ENCODE peak calls at places on chromosomes 4 and X, in five cellular contexts. B is sigmoid colon, E is H1, Z is breast epithelium, A is endothelial cell of umbilical vein. J is an unnamed sample.

GRCh38 chr4:157265281-157265680 is 44.8 kb downstream of the GRIA2 start:
- DNase-seq in A (no peak), E (no peak), Z (no peak), B (no peak), J (no peak)

GRCh38 chr4:121822796-121823504 is 733 bp downstream of the CCNA2 start:
- DNase-seq in B (peak; percentile 67), Z (no peak), E (no peak), A (peak; percentile 39), J (no peak)

GRCh38 chr4:1870328-1870577 is 940 bp upstream of the NSD2 start:
- DNase-seq in E (no peak), A (no peak), Z (peak; percentile 75), B (peak; percentile 93), J (no peak)

GRCh38 chrX:48590203-48591103 is 6.8 kb upstream of the WDR13 start:
- DNase-seq in B (no peak), Z (no peak), A (peak; percentile 8), E (no peak), J (no peak)

GRCh38 chrX:140318306-140318705 is 186.6 kb downstream of the SOX3 start:
- DNase-seq in B (no peak), A (no peak), E (no peak), Z (no peak), J (no peak)

GRCh38 chrX:139803224-139803623 is 95.3 kb upstream of the MCF2 start:
- DNase-seq in A (no peak), Z (no peak), E (no peak), B (no peak), J (no peak)

GRCh38 chrX:46653482-46653881 is 79.9 kb downstream of the CHST7 start:
- DNase-seq in Z (no peak), A (peak; percentile 40), E (peak; percentile 53), B (no peak), J (no peak)

GRCh38 chrX:7435822-7436221 is 287.9 kb upstream of the PUDP start:
- DNase-seq in B (no peak), A (no peak), E (no peak), Z (no peak), J (no peak)

GRCh38 chr4:1598206-1598605 is 85.9 kb downstream of the FAM53A start:
- DNase-seq in Z (no peak), A (no peak), E (no peak), B (peak; percentile 57), J (no peak)

GRCh38 chr4:73885570-73886230 is 16.5 kb downstream of the CXCL1 start:
- DNase-seq in A (no peak), Z (no peak), B (no peak), E (no peak), J (no peak)

GRCh38 chr4:147590249-147590920 is 26.8 kb upstream of the TMEM184C start:
- DNase-seq in B (no peak), Z (peak; percentile 27), E (peak; percentile 82), A (peak; percentile 70), J (peak; percentile 86)

GRCh38 chr4:87093443-87094123 is 126.8 kb downstream of the KLHL8 start:
- DNase-seq in B (no peak), Z (no peak), A (peak; percentile 70), E (no peak), J (no peak)

GRCh38 chrX:42269186-42269585 is 345.8 kb upstream of the CASK start:
- DNase-seq in A (no peak), B (no peak), E (no peak), Z (no peak), J (no peak)

GRCh38 chr4:81096566-81096965 is 66.1 kb downstream of the BMP3 start:
- DNase-seq in A (no peak), Z (no peak), B (no peak), E (no peak), J (no peak)

GRCh38 chr4:36038521-36038920 is 205.8 kb downstream of the ARAP2 start:
- DNase-seq in B (no peak), A (no peak), Z (no peak), E (no peak), J (no peak)

GRCh38 chr4:184792950-184793555 is 32.7 kb downstream of the ACSL1 start:
- DNase-seq in Z (no peak), E (no peak), B (no peak), A (peak; percentile 76), J (no peak)

GRCh38 chrX:152904151-152905080 is 6.5 kb downstream of the ZNF185 start:
- DNase-seq in A (peak; percentile 40), Z (no peak), B (no peak), E (peak; percentile 77), J (no peak)

DNA sequence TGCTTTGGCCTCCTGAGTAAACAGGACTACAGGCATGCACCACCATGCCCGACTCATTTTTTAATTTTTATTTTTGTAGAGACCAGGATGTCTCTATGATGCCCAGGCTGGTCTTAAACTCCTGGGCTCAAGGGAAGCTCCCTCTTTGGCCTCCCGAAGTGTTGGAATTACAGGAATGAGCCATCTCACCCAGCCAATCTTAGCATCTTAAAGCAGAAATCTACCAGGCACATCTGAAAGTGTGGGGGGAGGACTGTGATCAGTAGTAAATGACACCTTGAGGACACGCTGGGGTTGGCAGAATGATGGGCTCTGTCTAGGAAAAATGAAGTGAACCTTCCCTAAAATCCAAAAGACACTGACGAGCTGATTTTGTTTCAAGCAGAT is 149.2 kb downstream of the SPATA18 start:
- DNase-seq in Z (no peak), E (no peak), B (no peak), A (no peak), J (no peak)
- H3K27ac ChIP-seq in Z (no peak overlapping the region), E (no peak overlapping the region), B (no peak overlapping the region), A (no peak overlapping the region), J (no peak overlapping the region)

GRCh38 chr4:167424338-167425256 is 190.3 kb upstream of the SPOCK3 start:
- DNase-seq in B (no peak), E (no peak), Z (no peak), A (no peak), J (no peak)

DNA sequence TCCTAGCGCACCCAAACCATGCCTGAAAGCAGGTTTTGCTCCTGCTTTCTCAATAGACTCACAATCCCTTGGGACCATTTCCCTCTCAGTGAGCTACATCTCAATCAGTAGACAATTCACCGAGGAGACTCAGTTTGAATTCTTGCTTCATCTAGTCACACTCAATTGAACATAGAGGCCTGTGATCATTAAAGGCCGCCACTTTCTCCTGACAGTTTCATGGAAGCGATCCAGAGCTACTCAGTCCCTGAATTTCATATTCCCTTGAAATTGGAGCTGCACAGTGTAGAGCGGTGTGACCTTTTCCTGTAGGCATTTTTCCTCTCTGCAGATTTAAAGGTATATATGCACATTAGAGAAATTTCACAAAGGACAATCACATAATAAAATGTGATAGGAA is 193.9 kb upstream of the SPOCK3 start:
- DNase-seq in E (no peak), B (no peak), A (no peak), Z (no peak), J (no peak)
- H3K4me3 ChIP-seq in E (no peak overlapping the region), B (no peak overlapping the region), A (no peak overlapping the region), Z (no peak overlapping the region), J (no peak overlapping the region)

GRCh38 chr4:2935762-2936743 is 27.2 kb downstream of the NOP14 start:
- DNase-seq in E (no peak), A (no peak), B (peak; percentile 56), Z (peak; percentile 23), J (no peak)
- TF ChIP-seq POLR2AphosphoS5 in E (no peak), A (peak; percentile 28), B (no peak), Z (no peak), J (peak; percentile 14)

DNA sequence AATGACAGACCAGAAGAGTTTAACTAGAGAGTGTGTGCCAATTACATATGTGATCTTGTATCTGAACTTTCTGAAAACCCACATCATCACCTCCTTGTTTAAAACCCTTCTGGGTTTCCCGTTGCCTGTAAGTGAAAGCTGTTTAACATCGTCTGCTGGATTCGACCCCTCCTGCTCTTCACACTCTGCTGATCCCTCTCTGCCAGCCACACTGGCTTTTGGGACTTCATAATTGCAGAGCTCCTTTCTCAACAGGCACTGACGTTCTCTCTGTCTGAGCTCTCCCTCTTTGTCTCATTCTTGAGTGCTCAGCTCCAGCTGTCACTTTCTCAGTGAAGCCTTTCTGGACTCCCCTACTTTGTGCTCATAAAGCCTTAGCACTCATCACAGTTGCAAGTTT is 153.8 kb downstream of the CEP135 start:
- DNase-seq in E (no peak), Z (no peak), B (no peak), A (no peak), J (no peak)
- H3K27ac ChIP-seq in E (no peak overlapping the region), Z (no peak overlapping the region), B (no peak overlapping the region), A (no peak overlapping the region), J (no peak overlapping the region)

GRCh38 chrX:129981207-129981553 is 1.3 kb upstream of the BCORL1 start:
- DNase-seq in B (no peak), E (no peak), A (no peak), Z (no peak), J (no peak)
- H3K4me3 ChIP-seq in B (no peak overlapping the region), E (peak overlapping the region; percentile 34), A (peak overlapping the region; percentile 51), Z (no peak overlapping the region), J (no peak overlapping the region)

GRCh38 chr4:137198791-137199190 is 333.5 kb downstream of the PCDH18 start:
- DNase-seq in Z (no peak), B (no peak), E (no peak), A (no peak), J (no peak)

GRCh38 chr4:137200322-137200721 is 332.0 kb downstream of the PCDH18 start:
- DNase-seq in Z (no peak), A (no peak), E (no peak), B (no peak), J (peak; percentile 65)

DNA sequence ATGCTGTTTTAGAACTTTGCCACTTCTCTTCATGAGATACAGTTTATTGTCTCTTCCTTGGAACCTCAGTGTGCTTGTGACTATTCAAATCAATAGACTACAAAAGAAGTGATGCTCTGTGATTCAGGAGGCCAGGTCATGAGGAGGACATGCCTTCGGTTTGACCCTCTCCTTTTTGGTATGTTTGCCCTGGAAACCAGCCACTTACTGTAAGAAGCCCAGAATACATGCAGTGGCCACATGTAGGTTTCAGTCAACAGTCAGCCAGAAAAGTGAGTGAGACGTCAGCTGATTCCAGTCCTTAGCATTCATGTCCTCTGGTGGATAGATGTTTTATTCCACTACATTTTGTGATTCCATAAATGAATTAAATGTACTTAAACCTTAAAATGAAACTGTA is 328.7 kb downstream of the PCDH18 start:
- DNase-seq in B (no peak), Z (no peak), E (no peak), A (no peak), J (no peak)
- TF ChIP-seq POLR2AphosphoS5 in B (no peak), Z (no peak), E (no peak), A (no peak), J (no peak)

J was measured in SK-N-MC.